ENCODE peak calls at places on chromosome 4, in five cellular contexts. F, G, O, R and D are unnamed samples.
A peak's percentile ranks its signal among the peaks of the same experiment; 100 is the strongest.

GRCh38 chr4:25951390-25951952 is 37.5 kb downstream of the SMIM20 start:
- DNase-seq in F (no peak), G (no peak), O (no peak), R (no peak), D (no peak)

GRCh38 chr4:19158451-19158850 is 1093.3 kb upstream of the SLIT2 start:
- DNase-seq in F (no peak), G (no peak), O (no peak), R (no peak), D (no peak)

GRCh38 chr4:110042540-110043517 is 130.1 kb downstream of the EGF start:
- DNase-seq in F (no peak), G (no peak), O (no peak), R (no peak), D (no peak)

GRCh38 chr4:101230806-101231426 is 116.4 kb downstream of the PPP3CA start:
- DNase-seq in F (no peak), G (no peak), O (no peak), R (no peak), D (no peak)

GRCh38 chr4:84379881-84380618 is 119.0 kb downstream of the NKX6-1 start:
- DNase-seq in F (no peak), G (no peak), O (no peak), R (no peak), D (peak; percentile 78)

GRCh38 chr4:13546855-13547562 is 2.7 kb upstream of the NKX3-2 start:
- DNase-seq in F (no peak), G (no peak), O (no peak), R (no peak), D (no peak)

GRCh38 chr4:118329849-118330248 is 23.0 kb downstream of the PRSS12 start:
- DNase-seq in F (no peak), G (no peak), O (no peak), R (no peak), D (no peak)

GRCh38 chr4:98558770-98559169 is 99.6 kb downstream of the TSPAN5 start:
- DNase-seq in F (no peak), G (no peak), O (no peak), R (no peak), D (no peak)

GRCh38 chr4:184064877-184065276 is 152.8 kb downstream of the ENPP6 start:
- DNase-seq in F (no peak), G (no peak), O (no peak), R (no peak), D (no peak)

GRCh38 chr4:174314770-174315169 is 31.1 kb downstream of the CEP44 start:
- DNase-seq in F (no peak), G (no peak), O (no peak), R (peak; percentile 45), D (no peak)

GRCh38 chr4:99655315-99656081 is 2.1 kb downstream of the C4orf54 start:
- DNase-seq in F (peak; percentile 68), G (peak; percentile 70), O (no peak), R (peak; percentile 3), D (no peak)

GRCh38 chr4:116005806-116006088 is 892.3 kb upstream of the NDST4 start:
- DNase-seq in F (no peak), G (no peak), O (no peak), R (no peak), D (no peak)

GRCh38 chr4:52982246-52982950 is 120.3 kb downstream of the RASL11B start:
- DNase-seq in F (no peak), G (peak; percentile 51), O (no peak), R (no peak), D (no peak)

GRCh38 chr4:54742636-54743399 is 85.1 kb downstream of the KIT start:
- DNase-seq in F (no peak), G (no peak), O (no peak), R (no peak), D (no peak)
- H3K4me3 ChIP-seq in F (no peak overlapping the region), G (no peak overlapping the region), O (no peak overlapping the region), R (no peak overlapping the region), D (no peak overlapping the region)

GRCh38 chr4:139278956-139279722 is 886 bp downstream of the MGARP start:
- DNase-seq in F (peak; percentile 33), G (no peak), O (no peak), R (no peak), D (no peak)
- H3K4me3 ChIP-seq in F (peak overlapping the region; percentile 51), G (peak overlapping the region; percentile 48), O (peak overlapping the region; percentile 56), R (peak overlapping the region; percentile 51), D (peak overlapping the region; percentile 57)

GRCh38 chr4:40627540-40627939 is 2.1 kb downstream of the RBM47 start:
- DNase-seq in F (no peak), G (no peak), O (no peak), R (no peak), D (no peak)
- H3K4me3 ChIP-seq in F (no peak overlapping the region), G (no peak overlapping the region), O (peak overlapping the region; percentile 60), R (no peak overlapping the region), D (no peak overlapping the region)

DNA sequence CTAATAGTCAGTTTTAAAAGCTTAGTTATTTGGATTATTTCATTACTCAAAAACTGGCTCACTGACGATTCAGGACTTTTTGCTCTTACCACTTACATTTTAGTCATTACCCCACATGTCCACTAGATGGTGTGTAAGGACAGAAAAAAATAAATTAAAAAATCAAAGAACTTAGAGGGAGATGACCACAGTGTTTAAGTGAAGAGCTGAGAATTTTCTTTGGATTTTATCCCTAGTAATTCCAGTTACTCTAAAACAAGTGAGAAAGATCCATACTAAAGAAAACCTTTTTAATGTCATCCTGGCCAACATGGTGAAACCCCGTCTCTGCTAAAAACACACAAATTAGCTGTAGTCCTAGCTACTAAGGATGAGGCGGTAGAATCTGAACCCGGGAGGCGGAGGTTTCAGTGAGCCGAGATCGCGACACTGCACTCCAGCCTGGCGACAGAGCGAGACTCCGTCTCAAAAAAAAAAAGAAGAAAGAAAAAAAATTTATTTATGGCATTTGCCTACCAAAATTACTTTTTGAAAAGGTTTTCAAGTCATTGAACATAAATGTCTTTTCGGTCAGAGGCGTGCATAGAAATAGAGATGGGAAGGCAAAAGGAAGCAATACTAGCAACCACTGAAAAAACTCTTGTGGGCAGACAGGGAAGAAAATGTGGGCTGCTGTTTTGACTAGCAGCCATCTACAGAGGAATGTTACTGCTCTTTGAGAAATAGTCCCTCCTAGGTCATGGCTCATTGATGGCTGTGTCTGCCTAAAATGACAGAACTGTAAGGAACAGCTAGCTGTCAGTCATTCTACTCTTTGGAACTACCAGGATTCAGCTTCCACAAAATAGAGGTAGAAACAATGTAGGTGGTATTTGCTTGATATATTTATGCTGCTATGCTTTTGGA is 26.6 kb upstream of the TMPRSS11B start:
- DNase-seq in F (no peak), G (peak; percentile 55), O (peak; percentile 55), R (peak; percentile 16), D (peak; percentile 22)
- H3K4me3 ChIP-seq in F (no peak overlapping the region), G (peak overlapping the region; percentile 41), O (peak overlapping the region; percentile 34), R (no peak overlapping the region), D (peak overlapping the region; percentile 38)

DNA sequence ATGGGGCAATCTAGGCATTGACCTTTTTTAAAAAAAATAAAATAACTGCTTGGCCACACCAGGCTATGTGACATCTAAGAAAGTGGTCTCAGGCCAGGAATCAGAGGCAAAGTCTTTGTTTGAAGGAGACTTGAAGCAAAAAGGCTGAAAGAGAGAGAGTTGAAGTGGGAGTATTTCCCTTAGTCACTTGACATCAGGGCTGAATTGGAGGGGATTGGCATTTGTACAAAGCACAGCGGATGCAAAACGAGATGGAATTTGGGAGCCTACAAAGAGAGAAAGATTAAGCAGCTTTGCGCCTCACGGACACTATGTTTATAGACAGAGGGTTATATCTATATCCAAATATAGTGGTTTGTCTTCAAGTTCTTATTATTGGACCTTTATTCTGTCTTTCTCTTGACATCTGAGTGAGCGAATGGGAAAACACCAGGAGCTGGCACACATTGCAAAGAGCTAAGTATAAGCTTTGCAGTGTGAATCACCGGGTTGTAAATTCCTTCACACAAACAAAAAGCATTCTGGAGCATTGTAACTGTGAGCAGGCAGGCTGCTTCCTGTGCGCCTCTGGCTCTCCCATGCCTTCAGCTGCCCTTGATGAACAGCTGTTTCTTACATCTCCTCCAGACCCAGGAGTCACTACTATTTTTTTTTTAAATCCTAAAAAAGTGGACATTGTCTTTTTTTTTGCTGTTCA is 500.2 kb downstream of the STIM2 start:
- DNase-seq in F (no peak), G (peak; percentile 81), O (no peak), R (no peak), D (peak; percentile 71)
- H3K4me3 ChIP-seq in F (no peak overlapping the region), G (no peak overlapping the region), O (no peak overlapping the region), R (no peak overlapping the region), D (no peak overlapping the region)

GRCh38 chr4:139606600-139607301 is 50.7 kb upstream of the SETD7 start:
- DNase-seq in F (no peak), G (no peak), O (peak; percentile 45), R (no peak), D (peak; percentile 63)
- H3K4me3 ChIP-seq in F (peak overlapping the region; percentile 30), G (no peak overlapping the region), O (peak overlapping the region; percentile 41), R (no peak overlapping the region), D (no peak overlapping the region)

GRCh38 chr4:22515145-22515887 is 550 bp downstream of the ADGRA3 start:
- DNase-seq in F (peak; percentile 75), G (peak; percentile 26), O (peak; percentile 63), R (peak; percentile 54), D (no peak)

GRCh38 chr4:22512306-22512705 is 3.6 kb downstream of the ADGRA3 start:
- DNase-seq in F (no peak), G (no peak), O (no peak), R (peak; percentile 53), D (no peak)

GRCh38 chr4:22514431-22514830 is 1.4 kb downstream of the ADGRA3 start:
- DNase-seq in F (no peak), G (peak; percentile 39), O (no peak), R (no peak), D (no peak)

GRCh38 chr4:22515888-22516541 is at the start of gene ADGRA3:
- DNase-seq in F (peak; percentile 88), G (no peak), O (peak; percentile 57), R (no peak), D (no peak)

GRCh38 chr4:22514001-22514400 is 1.9 kb downstream of the ADGRA3 start:
- DNase-seq in F (no peak), G (peak; percentile 71), O (no peak), R (peak; percentile 58), D (no peak)
- H3K4me3 ChIP-seq in F (peak overlapping the region; percentile 59), G (peak overlapping the region; percentile 76), O (peak overlapping the region; percentile 89), R (peak overlapping the region; percentile 60), D (peak overlapping the region; percentile 70)

DNA sequence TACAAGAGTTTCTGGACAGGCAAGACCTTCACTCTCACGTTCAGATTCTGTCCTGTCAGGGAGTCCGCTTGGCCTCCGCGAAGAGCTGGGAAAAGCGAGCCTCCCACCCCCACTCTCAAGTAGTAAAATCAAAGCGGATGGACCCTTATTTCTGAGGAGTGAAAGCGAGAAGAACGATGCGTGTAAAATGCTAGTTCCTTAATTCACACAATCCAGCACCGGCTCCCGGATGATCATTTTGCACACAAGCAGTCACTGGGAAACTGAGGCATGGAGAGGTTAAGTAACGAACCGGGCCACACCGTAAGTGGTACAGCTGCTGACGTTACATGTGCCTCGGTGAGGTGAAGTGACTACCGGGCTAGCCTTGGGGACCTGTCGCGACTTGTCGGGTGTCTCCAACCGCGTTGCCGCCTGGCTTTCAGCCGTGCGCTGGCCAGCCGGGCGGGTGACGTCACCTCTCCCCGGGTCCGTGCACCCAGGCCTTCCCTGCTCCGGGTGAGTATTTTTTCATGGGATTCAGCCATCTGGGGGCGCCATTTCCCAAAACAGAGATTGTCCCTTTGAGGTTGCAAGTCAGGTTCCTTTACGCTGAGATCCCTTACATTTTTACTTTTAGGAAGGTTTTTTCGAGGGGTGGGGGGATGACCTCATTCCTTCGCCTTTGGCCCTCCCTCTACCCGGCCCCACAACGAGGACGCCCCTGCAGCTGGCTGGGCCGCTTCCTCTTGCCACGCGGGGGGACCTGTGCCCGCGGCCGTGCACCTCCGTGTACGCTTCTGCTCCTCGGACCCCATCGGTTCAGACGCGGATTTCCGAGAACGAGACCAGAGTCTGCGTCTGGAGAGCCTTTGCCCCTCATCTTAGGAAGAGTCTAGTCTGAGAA is 3.4 kb upstream of the SFRP2 start:
- DNase-seq in F (no peak), G (no peak), O (no peak), R (no peak), D (no peak)
- H3K4me3 ChIP-seq in F (peak overlapping the region; percentile 14), G (peak overlapping the region; percentile 23), O (no peak overlapping the region), R (no peak overlapping the region), D (peak overlapping the region; percentile 30)

GRCh38 chr4:107034091-107034698 is 1.9 kb downstream of the DKK2 start:
- DNase-seq in F (peak; percentile 21), G (no peak), O (no peak), R (no peak), D (no peak)
- H3K4me3 ChIP-seq in F (no peak overlapping the region), G (peak overlapping the region; percentile 56), O (no peak overlapping the region), R (peak overlapping the region; percentile 46), D (peak overlapping the region; percentile 48)